ENCODE peak calls at places on chromosomes 3 and 15, in eight cellular contexts. G, T, N, F, P, H, A and X are unnamed samples.

GRCh38 chr15:39171944-39172368 is 408.9 kb upstream of the THBS1 start:
- DNase-seq in H (peak), A (peak), G (peak), T (peak), F (peak), N (no peak), P (no peak), X (no peak)

GRCh38 chr15:72288796-72289596 is 16.6 kb upstream of the PARP6 start:
- DNase-seq in A (no peak), T (no peak), H (no peak), G (no peak), N (no peak), F (no peak), P (no peak), X (no peak)

GRCh38 chr3:64266065-64266874 is 41.0 kb upstream of the PRICKLE2 start:
- DNase-seq in P (no peak), H (no peak), N (no peak), G (no peak), F (peak), A (no peak), T (peak), X (no peak)

GRCh38 chr3:133815386-133815785 is 9.8 kb downstream of the SRPRB start:
- DNase-seq in H (no peak), P (no peak), F (no peak), G (no peak), A (no peak), T (no peak), N (no peak), X (no peak)

GRCh38 chr3:194592798-194593752 is 40.1 kb downstream of the TMEM44 start:
- DNase-seq in P (no peak), A (no peak), G (no peak), F (peak), T (peak), N (no peak), H (no peak), X (no peak)

GRCh38 chr3:80643421-80643820 is 875.6 kb upstream of the ROBO1 start:
- DNase-seq in A (no peak), N (no peak), F (no peak), P (no peak), H (no peak), T (no peak), G (no peak), X (no peak)

GRCh38 chr3:161423911-161424522 is 52.7 kb upstream of the SPTSSB start:
- DNase-seq in F (peak), N (no peak), A (peak), H (peak), T (peak), P (no peak), G (no peak), X (no peak)

GRCh38 chr3:151751161-151751560 is 17.4 kb downstream of the AADACL2 start:
- DNase-seq in G (no peak), P (no peak), T (peak), F (no peak), H (no peak), N (no peak), A (no peak), X (no peak)

GRCh38 chr3:59046839-59047238 is 3.0 kb downstream of the CFAP20DC start:
- DNase-seq in H (no peak), N (no peak), T (no peak), P (no peak), A (no peak), G (no peak), F (no peak), X (no peak)

GRCh38 chr3:170523248-170523647 is 62.6 kb downstream of the SLC7A14 start:
- DNase-seq in N (no peak), H (no peak), T (peak), A (no peak), F (peak), G (no peak), P (no peak), X (no peak)

GRCh38 chr3:55485208-55485791 is 1.8 kb downstream of the WNT5A start:
- DNase-seq in P (no peak), A (peak), N (peak), T (peak), G (peak), H (peak), F (peak), X (no peak)

GRCh38 chr3:38438421-38438820 is 15.3 kb upstream of the ACVR2B start:
- DNase-seq in N (no peak), A (peak), P (no peak), G (no peak), H (no peak), F (no peak), T (peak), X (no peak)

GRCh38 chr15:52857937-52858336 is 67.8 kb upstream of the ONECUT1 start:
- DNase-seq in G (no peak), P (no peak), N (no peak), T (no peak), A (no peak), H (peak), F (peak), X (no peak)

GRCh38 chr15:68983821-68984517 is 30.5 kb upstream of the NOX5 start:
- DNase-seq in T (no peak), N (no peak), G (no peak), F (no peak), P (no peak), A (no peak), H (no peak), X (no peak)

GRCh38 chr3:22724439-22724838 is 478.7 kb upstream of the UBE2E2 start:
- DNase-seq in N (no peak), F (no peak), T (no peak), P (no peak), H (no peak), G (no peak), A (no peak), X (no peak)

GRCh38 chr3:29694783-29695182 is 413.9 kb downstream of the RBMS3 start:
- DNase-seq in A (no peak), F (peak), G (no peak), N (no peak), P (no peak), H (no peak), T (peak), X (no peak)

GRCh38 chr3:120274739-120275167 is 10.3 kb downstream of the GPR156 start:
- DNase-seq in T (no peak), F (no peak), H (no peak), P (no peak), G (no peak), N (no peak), A (no peak), X (no peak)

GRCh38 chr15:41856262-41856661 is 17.6 kb downstream of the PLA2G4B start:
- DNase-seq in A (no peak), T (no peak), N (no peak), H (no peak), P (no peak), G (no peak), F (no peak), X (no peak)

GRCh38 chr3:138082085-138082991 is 33.1 kb downstream of the DZIP1L start:
- DNase-seq in A (peak), G (no peak), F (peak), H (no peak), P (no peak), T (peak), N (no peak), X (no peak)

GRCh38 chr3:167773584-167773983 is 38.1 kb downstream of the SERPINI1 start:
- DNase-seq in N (no peak), F (no peak), T (no peak), H (no peak), G (no peak), A (no peak), P (no peak), X (no peak)

GRCh38 chr3:197567900-197568685 is 12.3 kb upstream of the BDH1 start:
- DNase-seq in P (no peak), A (no peak), T (no peak), G (no peak), F (no peak), H (no peak), N (no peak), X (no peak)

GRCh38 chr3:16608816-16609215 is 3.6 kb upstream of the DAZL start:
- DNase-seq in N (no peak), G (no peak), A (no peak), T (no peak), F (no peak), H (no peak), P (no peak), X (no peak)

GRCh38 chr3:52086939-52087675 is 30.7 kb upstream of the DUSP7 start:
- DNase-seq in F (no peak), G (no peak), P (no peak), A (no peak), H (no peak), T (peak), N (no peak), X (no peak)

GRCh38 chr15:42404461-42405235 is 45.3 kb downstream of the CAPN3 start:
- DNase-seq in N (no peak), T (no peak), P (no peak), G (peak), H (no peak), F (no peak), A (no peak), X (no peak)

GRCh38 chr3:160400048-160400630 is 689 bp downstream of the SMC4 start:
- DNase-seq in P (peak), A (peak), G (no peak), F (peak), T (peak), N (peak), H (no peak), X (no peak)

GRCh38 chr3:177687291-177687690 is 490.0 kb upstream of the TBL1XR1 start:
- DNase-seq in H (no peak), F (no peak), A (no peak), P (no peak), G (no peak), N (no peak), T (no peak), X (no peak)

GRCh38 chr3:124700880-124701684 is 29.2 kb upstream of the UMPS start:
- DNase-seq in N (no peak), G (no peak), F (peak), P (no peak), H (no peak), T (no peak), A (peak), X (no peak)

GRCh38 chr15:92930776-92931175 is 30.7 kb downstream of the CHD2 start:
- DNase-seq in P (no peak), A (no peak), T (peak), F (peak), G (no peak), N (no peak), H (no peak), X (no peak)

GRCh38 chr15:78979456-78980320 is 34.8 kb upstream of the CTSH start:
- DNase-seq in A (peak), G (peak), N (no peak), P (peak), T (peak), H (peak), F (peak), X (no peak)

GRCh38 chr3:44624696-44625528 is at the start of gene ZNF197:
- DNase-seq in G (peak), P (no peak), N (peak), F (peak), H (peak), T (peak), A (peak), X (peak)

GRCh38 chr15:68234060-68234459 is 4.5 kb upstream of the CLN6 start:
- DNase-seq in F (no peak), N (no peak), H (no peak), T (no peak), A (no peak), P (no peak), G (no peak), X (no peak)

GRCh38 chr3:70974752-70975151 is 608.8 kb downstream of the FOXP1 start:
- DNase-seq in G (no peak), N (no peak), T (no peak), F (no peak), H (no peak), A (no peak), P (no peak), X (no peak)

GRCh38 chr15:68154923-68155559 is 50.1 kb downstream of the CALML4 start:
- DNase-seq in N (no peak), A (peak), T (peak), G (no peak), H (peak), P (peak), F (peak), X (no peak)

GRCh38 chr15:76994001-76994400 is 925 bp upstream of the PSTPIP1 start:
- DNase-seq in A (no peak), H (no peak), F (peak), N (peak), G (no peak), T (no peak), P (no peak), X (no peak)

GRCh38 chr3:58518304-58518789 is 18.6 kb downstream of the ACOX2 start:
- DNase-seq in H (no peak), P (no peak), F (no peak), N (no peak), T (no peak), G (no peak), A (peak), X (no peak)

GRCh38 chr3:173719585-173719984 is 322.0 kb downstream of the NLGN1 start:
- DNase-seq in H (no peak), F (no peak), P (no peak), T (no peak), G (no peak), N (no peak), A (no peak), X (no peak)

GRCh38 chr3:32076566-32076965 is 29.9 kb upstream of the GPD1L start:
- DNase-seq in G (no peak), H (no peak), P (no peak), F (peak), T (peak), A (no peak), N (no peak), X (no peak)

GRCh38 chr3:183924956-183925355 is 40.3 kb upstream of the PARL start:
- DNase-seq in P (no peak), F (peak), T (peak), N (no peak), G (no peak), H (no peak), A (peak), X (no peak)